ENCODE peak calls at places on chromosomes 6 and 20, in four cellular contexts. One of them, this sample, is unnamed.

GRCh38 chr6:128068110-128068460 is 167.2 kb upstream of the THEMIS start:
- DNase-seq in epithelial cell of esophagus: no peak
- DNase-seq in vagina: no peak
- DNase-seq in psoas muscle: no peak
- DNase-seq in this sample: no peak

GRCh38 chr6:40350942-40351217 is 236.3 kb downstream of the LRFN2 start:
- DNase-seq in epithelial cell of esophagus: no peak
- DNase-seq in psoas muscle: no peak
- DNase-seq in vagina: no peak
- DNase-seq in this sample: no peak

GRCh38 chr6:108966855-108967755 is 118.9 kb downstream of the ARMC2 start:
- DNase-seq in psoas muscle: peak; percentile 75
- DNase-seq in vagina: no peak
- DNase-seq in epithelial cell of esophagus: peak; percentile 75
- DNase-seq in this sample: no peak

GRCh38 chr6:137277971-137278602 is 58.9 kb upstream of the IFNGR1 start:
- DNase-seq in psoas muscle: no peak
- DNase-seq in vagina: no peak
- DNase-seq in epithelial cell of esophagus: peak; percentile 72
- DNase-seq in this sample: no peak

GRCh38 chr6:20362623-20363022 is 39.1 kb upstream of the E2F3 start:
- DNase-seq in psoas muscle: no peak
- DNase-seq in epithelial cell of esophagus: no peak
- DNase-seq in vagina: no peak
- DNase-seq in this sample: no peak

GRCh38 chr6:127367023-127367375 is 23.6 kb upstream of the ECHDC1 start:
- DNase-seq in epithelial cell of esophagus: no peak
- DNase-seq in vagina: no peak
- DNase-seq in psoas muscle: no peak
- DNase-seq in this sample: no peak

GRCh38 chr6:24933868-24934401 is 1.8 kb downstream of the RIPOR2 start:
- DNase-seq in epithelial cell of esophagus: peak; percentile 30
- DNase-seq in vagina: no peak
- DNase-seq in psoas muscle: no peak
- DNase-seq in this sample: no peak

GRCh38 chr6:113732384-113732966 is 124.7 kb upstream of the MARCKS start:
- DNase-seq in vagina: no peak
- DNase-seq in epithelial cell of esophagus: peak; percentile 25
- DNase-seq in psoas muscle: peak; percentile 50
- DNase-seq in this sample: no peak

GRCh38 chr6:97594834-97595233 is 311.8 kb upstream of the MMS22L start:
- DNase-seq in psoas muscle: no peak
- DNase-seq in epithelial cell of esophagus: peak; percentile 36
- DNase-seq in vagina: no peak
- DNase-seq in this sample: no peak

GRCh38 chr20:58810116-58810878 is 40.4 kb downstream of the GNAS-AS1 start:
- DNase-seq in epithelial cell of esophagus: no peak
- DNase-seq in vagina: no peak
- DNase-seq in psoas muscle: no peak
- DNase-seq in this sample: no peak

GRCh38 chr6:34067814-34068213 is 78.1 kb downstream of the GRM4 start:
- DNase-seq in epithelial cell of esophagus: peak; percentile 19
- DNase-seq in vagina: no peak
- DNase-seq in psoas muscle: no peak
- DNase-seq in this sample: no peak

GRCh38 chr6:14816106-14816864 is 429.6 kb upstream of the JARID2 start:
- DNase-seq in vagina: no peak
- DNase-seq in epithelial cell of esophagus: no peak
- DNase-seq in psoas muscle: no peak
- DNase-seq in this sample: no peak

GRCh38 chr20:444117-444516 is 18.2 kb downstream of the TBC1D20 start:
- DNase-seq in epithelial cell of esophagus: no peak
- DNase-seq in vagina: no peak
- DNase-seq in psoas muscle: no peak
- DNase-seq in this sample: no peak

GRCh38 chr6:52020961-52021570 is 66.3 kb downstream of the PKHD1 start:
- DNase-seq in vagina: no peak
- DNase-seq in epithelial cell of esophagus: peak; percentile 42
- DNase-seq in psoas muscle: no peak
- DNase-seq in this sample: no peak

GRCh38 chr20:24956001-24956761 is 7.1 kb downstream of the CST7 start:
- DNase-seq in vagina: peak; percentile 82
- DNase-seq in epithelial cell of esophagus: no peak
- DNase-seq in psoas muscle: no peak
- DNase-seq in this sample: no peak

GRCh38 chr20:2538356-2538755 is 2.0 kb downstream of the TMC2 start:
- DNase-seq in epithelial cell of esophagus: no peak
- DNase-seq in vagina: no peak
- DNase-seq in psoas muscle: no peak
- DNase-seq in this sample: no peak

GRCh38 chr6:132199343-132199742 is 201.9 kb downstream of the MOXD1 start:
- DNase-seq in epithelial cell of esophagus: peak; percentile 37
- DNase-seq in psoas muscle: no peak
- DNase-seq in vagina: no peak
- DNase-seq in this sample: no peak

GRCh38 chr20:57024849-57025248 is 241.6 kb downstream of the BMP7 start:
- DNase-seq in psoas muscle: no peak
- DNase-seq in epithelial cell of esophagus: no peak
- DNase-seq in vagina: no peak
- DNase-seq in this sample: no peak

GRCh38 chr6:56659721-56660373 is 17.2 kb upstream of the DST start:
- DNase-seq in psoas muscle: no peak
- DNase-seq in vagina: no peak
- DNase-seq in epithelial cell of esophagus: peak; percentile 85
- DNase-seq in this sample: peak; percentile 30

GRCh38 chr6:138691595-138692057 is 81.9 kb upstream of the CCDC28A start:
- DNase-seq in vagina: no peak
- DNase-seq in psoas muscle: no peak
- DNase-seq in epithelial cell of esophagus: peak; percentile 87
- DNase-seq in this sample: no peak

GRCh38 chr6:138690975-138691594 is 82.5 kb upstream of the CCDC28A start:
- DNase-seq in vagina: no peak
- DNase-seq in epithelial cell of esophagus: peak; percentile 27
- DNase-seq in psoas muscle: no peak
- DNase-seq in this sample: peak; percentile 20

GRCh38 chr6:138695193-138695592 is 78.4 kb upstream of the CCDC28A start:
- DNase-seq in epithelial cell of esophagus: peak; percentile 74
- DNase-seq in vagina: no peak
- DNase-seq in psoas muscle: no peak
- DNase-seq in this sample: no peak

GRCh38 chr6:138692058-138692977 is 81.3 kb upstream of the CCDC28A start:
- DNase-seq in vagina: no peak
- DNase-seq in psoas muscle: peak; percentile 88
- DNase-seq in epithelial cell of esophagus: peak; percentile 56
- DNase-seq in this sample: peak; percentile 96

GRCh38 chr6:138692978-138693909 is 80.3 kb upstream of the CCDC28A start:
- DNase-seq in psoas muscle: peak; percentile 69
- DNase-seq in vagina: no peak
- DNase-seq in epithelial cell of esophagus: peak; percentile 93
- DNase-seq in this sample: peak; percentile 84
- TF ChIP-seq CTCF in psoas muscle: peak; percentile 16
- TF ChIP-seq CTCF in vagina: no peak
- TF ChIP-seq CTCF in epithelial cell of esophagus: peak; percentile 13
- TF ChIP-seq CTCF in this sample: no peak

GRCh38 chr6:7978736-7979135 is 68.1 kb upstream of the TXNDC5 start:
- DNase-seq in psoas muscle: no peak
- DNase-seq in epithelial cell of esophagus: no peak
- DNase-seq in vagina: no peak
- DNase-seq in this sample: peak; percentile 30

GRCh38 chr6:7975764-7976146 is 65.2 kb upstream of the TXNDC5 start:
- DNase-seq in psoas muscle: no peak
- DNase-seq in epithelial cell of esophagus: no peak
- DNase-seq in vagina: no peak
- DNase-seq in this sample: no peak

GRCh38 chr6:7976485-7977010 is 66.0 kb upstream of the TXNDC5 start:
- DNase-seq in epithelial cell of esophagus: no peak
- DNase-seq in vagina: no peak
- DNase-seq in psoas muscle: no peak
- DNase-seq in this sample: no peak

GRCh38 chr6:7974932-7975763 is 64.6 kb upstream of the TXNDC5 start:
- DNase-seq in vagina: peak; percentile 94
- DNase-seq in psoas muscle: peak; percentile 83
- DNase-seq in epithelial cell of esophagus: peak; percentile 73
- DNase-seq in this sample: no peak

GRCh38 chr6:7979831-7980230 is 69.2 kb upstream of the TXNDC5 start:
- DNase-seq in epithelial cell of esophagus: no peak
- DNase-seq in psoas muscle: no peak
- DNase-seq in vagina: no peak
- DNase-seq in this sample: no peak
- TF ChIP-seq CTCF in epithelial cell of esophagus: no peak
- TF ChIP-seq CTCF in psoas muscle: no peak
- TF ChIP-seq CTCF in vagina: no peak
- TF ChIP-seq CTCF in this sample: no peak

GRCh38 chr6:158751842-158752424 is 67.2 kb downstream of the EZR start:
- DNase-seq in epithelial cell of esophagus: no peak
- DNase-seq in psoas muscle: no peak
- DNase-seq in vagina: no peak
- DNase-seq in this sample: no peak

GRCh38 chr6:158753826-158754225 is 65.3 kb downstream of the EZR start:
- DNase-seq in epithelial cell of esophagus: no peak
- DNase-seq in vagina: no peak
- DNase-seq in psoas muscle: no peak
- DNase-seq in this sample: no peak

GRCh38 chr6:158754738-158755137 is 64.4 kb downstream of the EZR start:
- DNase-seq in vagina: no peak
- DNase-seq in epithelial cell of esophagus: no peak
- DNase-seq in psoas muscle: no peak
- DNase-seq in this sample: no peak

GRCh38 chr6:158751192-158751591 is 68.0 kb downstream of the EZR start:
- DNase-seq in psoas muscle: no peak
- DNase-seq in epithelial cell of esophagus: no peak
- DNase-seq in vagina: no peak
- DNase-seq in this sample: no peak

GRCh38 chr6:158752613-158753012 is 66.6 kb downstream of the EZR start:
- DNase-seq in epithelial cell of esophagus: no peak
- DNase-seq in vagina: no peak
- DNase-seq in psoas muscle: no peak
- DNase-seq in this sample: no peak
- TF ChIP-seq CTCF in epithelial cell of esophagus: no peak
- TF ChIP-seq CTCF in vagina: no peak
- TF ChIP-seq CTCF in psoas muscle: no peak
- TF ChIP-seq CTCF in this sample: no peak

DNA sequence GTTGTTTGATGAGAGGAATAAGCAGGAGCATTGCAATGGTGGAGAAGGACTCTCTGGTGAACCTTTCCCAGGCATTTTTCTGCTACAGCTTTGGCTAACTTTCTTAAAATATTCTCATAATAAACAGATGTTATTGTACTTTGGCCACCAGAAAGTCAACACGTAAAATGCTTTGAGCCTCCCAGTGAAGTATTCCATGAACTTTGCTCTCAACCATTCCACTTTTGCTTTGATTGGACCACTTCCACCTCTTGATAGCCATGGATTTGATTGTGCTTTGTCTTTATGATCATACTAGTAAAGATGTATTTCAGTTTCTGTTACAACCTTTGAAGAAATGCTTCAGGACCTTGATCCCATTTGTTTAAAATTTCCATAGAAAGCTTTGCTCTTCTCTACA is 241.1 kb downstream of the TENT5A start:
- DNase-seq in vagina: no peak
- DNase-seq in epithelial cell of esophagus: no peak
- DNase-seq in psoas muscle: no peak
- DNase-seq in this sample: no peak
- TF ChIP-seq CTCF in vagina: no peak
- TF ChIP-seq CTCF in epithelial cell of esophagus: no peak
- TF ChIP-seq CTCF in psoas muscle: no peak
- TF ChIP-seq CTCF in this sample: no peak

DNA sequence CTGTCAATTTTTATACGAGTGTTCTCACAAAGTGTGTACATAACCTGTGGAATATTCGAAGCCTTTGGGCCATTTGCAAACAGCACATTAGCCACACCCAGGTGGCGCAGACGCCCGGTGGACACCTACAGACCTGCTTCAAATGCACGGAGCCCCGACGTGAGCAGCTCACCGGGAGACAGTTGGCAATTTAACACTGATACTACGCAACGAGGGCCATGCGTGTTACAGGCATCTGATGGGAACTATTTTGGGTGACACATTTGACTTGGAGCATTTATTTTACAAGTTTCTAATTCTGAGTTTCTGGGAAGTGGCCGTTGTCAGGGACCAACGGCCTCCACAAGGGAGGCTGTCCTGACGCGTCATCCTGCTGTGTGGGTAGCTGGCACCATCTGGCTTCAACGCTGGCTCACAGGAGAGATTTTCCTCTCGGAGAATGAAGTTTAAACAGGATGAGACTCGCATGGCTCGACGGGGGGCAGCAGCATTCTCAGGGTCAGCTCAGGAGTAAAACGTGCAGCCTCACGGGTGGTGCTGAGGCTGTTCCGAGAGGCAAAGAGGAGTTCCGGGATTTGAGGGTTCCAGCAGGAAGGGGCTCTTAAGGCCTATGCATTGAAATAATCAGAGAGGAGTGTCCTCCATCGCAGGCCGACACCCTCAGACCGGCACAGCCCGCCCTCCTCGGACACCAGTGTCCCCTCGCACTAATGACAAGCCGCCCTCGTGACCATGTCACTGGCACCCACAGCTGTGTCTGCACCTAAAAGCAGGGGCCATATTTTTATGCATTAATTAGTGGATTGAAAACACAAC is 207.4 kb downstream of the DLL1 start:
- DNase-seq in vagina: no peak
- DNase-seq in psoas muscle: no peak
- DNase-seq in epithelial cell of esophagus: no peak
- DNase-seq in this sample: no peak
- TF ChIP-seq CTCF in vagina: no peak
- TF ChIP-seq CTCF in psoas muscle: no peak
- TF ChIP-seq CTCF in epithelial cell of esophagus: no peak
- TF ChIP-seq CTCF in this sample: no peak

DNA sequence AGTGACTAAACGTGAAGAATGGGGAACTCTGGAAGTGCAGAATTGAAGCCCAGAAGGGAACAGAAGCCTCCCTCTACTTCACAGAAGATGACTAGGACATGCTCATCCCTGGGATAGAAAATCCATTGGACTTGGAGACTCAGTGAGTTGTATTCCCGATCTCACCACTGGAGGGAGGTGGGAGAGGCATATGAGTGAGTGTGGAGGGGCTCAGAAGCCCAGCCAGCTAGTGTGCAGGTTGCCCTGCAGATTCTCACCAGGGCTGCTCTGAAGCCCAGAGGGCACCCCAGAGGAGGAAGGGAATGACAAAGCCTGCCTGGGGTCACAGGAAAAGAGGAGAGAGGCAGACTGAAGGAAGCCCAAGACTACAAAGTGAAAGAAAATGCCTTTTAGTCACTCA is 42.1 kb upstream of the HLA-E start:
- DNase-seq in psoas muscle: no peak
- DNase-seq in epithelial cell of esophagus: peak; percentile 59
- DNase-seq in vagina: no peak
- DNase-seq in this sample: no peak
- TF ChIP-seq CTCF in psoas muscle: no peak
- TF ChIP-seq CTCF in epithelial cell of esophagus: peak; percentile 46
- TF ChIP-seq CTCF in vagina: no peak
- TF ChIP-seq CTCF in this sample: no peak